ENCODE peak calls at places on chromosomes 5 and 9, in nine cellular contexts. G is endothelial cell of umbilical vein, E is fibroblast of lung, P is fibroblast of mammary gland, U is MCF 10A, V is esophagus squamous epithelium, S is ascending aorta, L is PC-3, M is HFF-Myc. K is an unnamed sample.

GRCh38 chr5:151319334-151319733 is 15.8 kb upstream of the SLC36A3 start:
- DNase-seq in L (peak), S (no peak), P (peak), V (no peak), G (no peak), M (no peak), E (peak), U (peak), K (peak)

GRCh38 chr5:122492675-122493074 is 180.6 kb downstream of the SNCAIP start:
- DNase-seq in P (peak), M (no peak), G (no peak), V (no peak), S (no peak), U (peak), L (peak), E (peak), K (peak)

GRCh38 chr9:113380869-113381378 is 4.1 kb upstream of the HDHD3 start:
- DNase-seq in U (no peak), V (no peak), G (no peak), L (peak), S (no peak), E (no peak), P (no peak), M (no peak), K (no peak)

GRCh38 chr5:40754381-40755092 is 1.2 kb downstream of the TTC33 start:
- DNase-seq in S (no peak), M (no peak), L (peak), E (peak), V (no peak), P (peak), U (no peak), G (peak), K (peak)

GRCh38 chr9:38309324-38310195 is 82.9 kb upstream of the ALDH1B1 start:
- DNase-seq in V (no peak), M (peak), E (no peak), U (no peak), G (no peak), L (no peak), P (peak), S (no peak), K (no peak)

GRCh38 chr5:34563951-34564705 is 92.0 kb upstream of the RAI14 start:
- DNase-seq in V (no peak), G (no peak), P (peak), E (peak), U (peak), S (no peak), M (no peak), L (peak), K (peak)

GRCh38 chr5:150234606-150235547 is 45.0 kb downstream of the SLC6A7 start:
- DNase-seq in P (no peak), V (no peak), G (no peak), L (no peak), E (no peak), S (no peak), M (no peak), U (no peak), K (no peak)

GRCh38 chr5:124274949-124275348 is 471.5 kb downstream of the ZNF608 start:
- DNase-seq in P (peak), G (no peak), S (no peak), U (peak), E (peak), M (no peak), L (peak), V (no peak), K (peak)

GRCh38 chr5:35023531-35024178 is 24.1 kb downstream of the AGXT2 start:
- DNase-seq in S (no peak), L (no peak), V (no peak), M (no peak), G (no peak), E (no peak), P (no peak), U (no peak), K (no peak)

GRCh38 chr5:135979510-135979909 is 24.7 kb upstream of the LECT2 start:
- DNase-seq in S (no peak), M (peak), L (no peak), P (peak), V (no peak), E (peak), G (peak), U (no peak), K (peak)

GRCh38 chr5:56507348-56507930 is 274.3 kb upstream of the ANKRD55 start:
- DNase-seq in M (no peak), P (no peak), S (no peak), G (no peak), L (no peak), V (no peak), U (no peak), E (no peak), K (no peak)

GRCh38 chr5:171308453-171309275 is at the start of gene TLX3:
- DNase-seq in P (no peak), G (peak), E (peak), M (peak), U (no peak), S (no peak), L (no peak), V (no peak), K (no peak)

DNA sequence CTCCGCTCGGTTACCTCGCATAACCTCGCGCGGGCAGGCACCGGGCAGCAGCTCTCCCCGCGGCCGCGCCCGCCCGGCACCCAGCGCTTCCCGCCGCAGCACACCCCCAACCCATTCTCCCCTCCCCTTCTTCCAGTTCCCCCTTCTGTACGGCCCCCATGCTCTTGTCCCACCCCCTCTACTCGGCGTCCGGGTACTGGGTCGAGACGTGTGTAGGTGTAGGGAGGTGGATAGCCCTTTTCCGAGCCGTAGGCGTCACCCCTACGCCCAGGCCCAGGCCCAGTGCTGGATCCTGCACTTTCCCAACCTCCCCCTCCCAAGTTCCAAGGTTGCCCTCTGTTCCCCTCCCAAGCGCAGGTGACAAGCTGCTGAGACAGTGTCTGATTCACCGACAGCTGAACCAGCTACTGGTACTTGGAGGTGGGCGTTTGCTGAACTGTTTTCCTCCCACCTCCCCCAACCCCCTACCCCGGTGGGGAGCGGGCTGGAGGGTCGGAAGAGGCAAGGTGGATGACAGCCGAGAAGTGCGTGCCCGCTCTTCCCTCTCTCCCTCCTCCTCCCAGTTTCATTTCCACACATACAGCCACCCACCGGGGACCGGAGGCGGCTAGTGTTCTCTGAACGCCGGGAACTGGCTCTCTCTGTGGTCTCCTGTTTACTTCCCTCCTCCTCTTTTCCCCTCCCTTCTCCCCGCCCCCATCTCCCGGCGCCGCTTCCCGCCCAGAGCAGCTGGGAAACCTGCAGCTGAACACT is 6.0 kb upstream of the KLF9 start:
- DNase-seq in E (peak), U (peak), M (no peak), P (peak), S (peak), V (peak), L (peak), G (peak), K (peak)
- TF ChIP-seq CTCF in E (no peak), U (no peak), M (no peak), P (no peak), S (no peak), V (no peak), L (no peak), G (no peak), K (no peak)

GRCh38 chr9:77772641-77773040 is 124.5 kb upstream of the GNA14 start:
- DNase-seq in P (no peak), L (no peak), E (no peak), S (no peak), V (no peak), G (no peak), U (no peak), M (no peak), K (no peak)
- TF ChIP-seq CTCF in P (no peak), L (no peak), E (no peak), S (no peak), V (no peak), G (no peak), U (no peak), M (no peak), K (no peak)

GRCh38 chr9:92934321-92934720 is 13.0 kb upstream of the FGD3 start:
- DNase-seq in G (no peak), U (no peak), V (no peak), S (no peak), L (no peak), P (no peak), M (no peak), E (no peak), K (no peak)

GRCh38 chr9:92931606-92932005 is 15.7 kb upstream of the FGD3 start:
- DNase-seq in U (no peak), L (no peak), S (no peak), G (no peak), P (no peak), V (no peak), M (no peak), E (no peak), K (no peak)
- TF ChIP-seq CTCF in U (no peak), L (no peak), S (no peak), G (no peak), P (no peak), V (no peak), M (no peak), E (no peak), K (no peak)

DNA sequence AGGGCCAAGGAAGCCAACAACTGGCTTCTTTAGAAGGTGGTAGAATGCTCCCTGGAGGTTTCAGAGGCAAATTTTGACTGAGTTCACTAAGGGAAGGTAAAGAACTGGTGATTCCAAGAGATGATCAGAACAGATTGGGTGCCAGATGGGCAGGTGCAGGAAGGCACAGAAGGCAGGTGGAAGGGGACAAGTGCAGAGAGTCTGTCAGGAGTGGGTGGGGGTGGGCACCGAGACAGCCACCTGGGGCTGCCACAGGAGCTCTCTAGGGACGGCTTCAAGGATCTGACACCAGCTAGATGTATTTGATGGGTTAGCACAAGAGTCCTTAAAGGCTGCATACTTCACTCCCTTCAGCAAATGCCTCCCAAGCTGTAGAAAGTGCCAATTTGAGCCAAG is 207.3 kb downstream of the PTTG1 start:
- DNase-seq in U (no peak), E (no peak), L (no peak), P (no peak), V (no peak), S (no peak), G (no peak), M (no peak), K (no peak)
- TF ChIP-seq CTCF in U (no peak), E (no peak), L (no peak), P (no peak), V (no peak), S (no peak), G (no peak), M (no peak), K (no peak)

DNA sequence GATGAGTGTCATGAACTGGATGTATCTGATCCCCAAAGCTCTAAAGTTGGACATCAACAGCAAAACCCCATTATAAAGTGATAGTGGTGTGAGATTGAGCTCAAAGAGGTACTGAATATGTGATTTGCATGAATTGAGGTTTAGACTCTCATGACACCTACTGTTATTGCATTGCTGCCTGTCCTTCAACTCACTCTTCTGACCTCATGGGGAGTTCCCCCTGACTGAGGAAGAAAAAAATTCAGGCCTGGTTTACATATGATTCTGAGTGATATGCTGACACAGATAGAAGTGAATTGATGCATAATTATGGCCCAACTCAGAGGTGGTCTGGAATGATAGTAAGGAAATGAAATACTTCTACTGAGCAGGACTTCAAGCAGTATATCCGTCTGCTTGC is 76.2 kb upstream of the CHD1 start:
- DNase-seq in P (peak), L (no peak), M (no peak), E (no peak), V (no peak), G (no peak), S (no peak), U (no peak), K (no peak)
- TF ChIP-seq CTCF in P (no peak), L (no peak), M (no peak), E (no peak), V (no peak), G (no peak), S (no peak), U (no peak), K (no peak)

K was measured in cardiac fibroblast.